ENCODE peak calls at places on chromosomes 7 and 10, in nine cellular contexts. Z is transverse colon, Y is tibial nerve, T is A549, F is ovary, K is heart left ventricle, W is Peyer's patch, C is K562, J is breast epithelium. H is an unnamed sample.
A peak's percentile ranks its signal among the peaks of the same experiment; 100 is the strongest.

GRCh38 chr7:2568521-2569223 is 9.9 kb downstream of the IQCE start:
- DNase-seq in C (no peak), J (no peak), Z (no peak), W (no peak), Y (no peak), T (no peak), K (no peak), F (no peak), H (no peak)

GRCh38 chr7:91020611-91021385 is 243.4 kb upstream of the FZD1 start:
- DNase-seq in C (no peak), T (no peak), K (no peak), Y (no peak), W (no peak), Z (no peak), J (peak; percentile 35), F (no peak), H (no peak)

GRCh38 chr10:133359972-133360610 is 2.3 kb upstream of the FUOM start:
- DNase-seq in W (no peak), C (peak; percentile 50), K (no peak), F (no peak), J (no peak), T (no peak), Y (no peak), Z (no peak), H (no peak)

GRCh38 chr7:73341877-73342276 is 13.9 kb downstream of the FKBP6 start:
- DNase-seq in F (no peak), K (no peak), T (peak; percentile 63), W (no peak), Z (no peak), Y (no peak), J (no peak), C (peak; percentile 71), H (no peak)

GRCh38 chr7:52017802-52018679 is 701.4 kb upstream of the COBL start:
- DNase-seq in J (no peak), Y (no peak), W (no peak), T (peak; percentile 19), Z (peak; percentile 20), C (peak; percentile 19), K (no peak), F (no peak), H (no peak)

GRCh38 chr10:64091889-64092288 is 570.7 kb downstream of the REEP3 start:
- DNase-seq in K (no peak), T (no peak), Z (no peak), W (no peak), C (no peak), Y (no peak), J (no peak), F (no peak), H (no peak)

GRCh38 chr10:126880926-126881325 is 24.3 kb upstream of the DOCK1 start:
- DNase-seq in W (no peak), T (no peak), C (no peak), F (no peak), K (no peak), Y (no peak), J (no peak), Z (no peak), H (no peak)

GRCh38 chr7:152411389-152411788 is 24.4 kb downstream of the KMT2C start:
- DNase-seq in T (no peak), K (no peak), F (no peak), W (no peak), Y (no peak), J (no peak), C (no peak), Z (no peak), H (no peak)

GRCh38 chr7:123528265-123528664 is 6.1 kb downstream of the IQUB start:
- DNase-seq in J (no peak), Y (no peak), W (no peak), K (no peak), Z (no peak), T (no peak), C (peak; percentile 44), F (no peak), H (no peak)

GRCh38 chr10:127939786-127940330 is 33.0 kb downstream of the PTPRE start:
- DNase-seq in K (no peak), F (no peak), C (no peak), T (no peak), Y (no peak), J (no peak), Z (no peak), W (no peak), H (no peak)

GRCh38 chr10:33248638-33249037 is 85.8 kb downstream of the NRP1 start:
- DNase-seq in K (no peak), F (no peak), J (no peak), C (no peak), W (no peak), Y (no peak), T (no peak), Z (no peak), H (no peak)

GRCh38 chr7:99540542-99540941 is 11.4 kb downstream of the FAM200A start:
- DNase-seq in Y (no peak), W (no peak), Z (no peak), K (no peak), C (no peak), F (no peak), J (no peak), T (no peak), H (no peak)

GRCh38 chr10:70130878-70131559 is 1.6 kb downstream of the AIFM2 start:
- DNase-seq in W (no peak), Y (no peak), Z (no peak), F (no peak), T (no peak), K (no peak), C (no peak), J (no peak), H (peak; percentile 88)

GRCh38 chr10:132539894-132540293 is 2.3 kb downstream of the INPP5A start:
- DNase-seq in Z (no peak), F (peak; percentile 14), T (no peak), W (no peak), J (no peak), C (no peak), Y (no peak), K (no peak), H (no peak)

GRCh38 chr7:132218876-132219275 is 357.4 kb downstream of the PLXNA4 start:
- DNase-seq in Z (no peak), T (no peak), J (no peak), C (no peak), F (no peak), Y (no peak), W (no peak), K (no peak), H (no peak)

GRCh38 chr7:149717481-149717880 is 55.9 kb downstream of the ZNF467 start:
- DNase-seq in C (no peak), J (no peak), W (peak; percentile 3), Y (no peak), Z (no peak), T (no peak), K (peak; percentile 65), F (no peak), H (no peak)

DNA sequence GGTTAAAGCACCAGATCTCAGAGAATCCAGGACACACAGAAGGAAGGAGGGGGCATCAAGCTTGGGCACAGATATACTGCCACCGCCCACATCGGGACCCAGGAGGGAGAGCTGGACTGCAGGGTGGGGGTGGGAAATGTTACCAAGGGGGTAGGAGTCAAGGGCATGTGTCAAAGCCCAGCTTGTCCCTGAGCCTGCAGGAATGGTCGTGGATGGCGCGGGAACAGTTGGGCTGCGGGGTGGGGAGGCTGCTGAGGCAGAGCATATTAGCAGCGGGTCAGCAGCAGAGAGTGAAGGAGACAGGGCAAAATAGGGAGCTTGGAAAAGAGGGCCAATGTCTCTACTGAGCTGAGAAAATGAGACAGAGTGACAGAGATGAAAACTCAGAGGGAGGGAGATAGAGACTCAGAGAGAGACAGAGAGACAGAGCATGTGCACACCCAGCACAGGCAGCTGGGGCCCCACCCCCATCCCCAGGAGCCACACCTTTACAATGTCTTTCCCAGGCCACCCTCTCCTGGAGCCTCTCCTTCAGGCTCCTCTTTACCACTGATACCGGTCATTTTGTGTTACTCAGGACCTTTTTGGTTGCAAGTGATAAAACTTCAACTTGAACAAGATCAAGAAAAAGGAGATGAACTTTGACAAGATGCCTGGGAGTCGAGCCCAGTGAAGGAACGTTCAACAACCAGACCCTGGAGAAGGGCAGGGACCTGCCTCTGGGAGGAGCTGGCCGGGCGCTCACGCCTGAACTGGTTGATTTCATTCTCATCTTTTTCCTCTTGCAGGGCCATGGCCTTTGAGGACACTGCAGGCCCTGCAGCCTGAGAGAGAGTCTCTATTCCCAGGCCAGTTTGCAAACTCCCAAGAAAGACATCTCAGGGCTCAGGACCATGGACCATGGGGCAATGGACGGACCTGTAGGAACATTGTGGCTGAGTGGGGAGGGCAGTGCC is 50.0 kb downstream of the AOC1 start:
- DNase-seq in F (no peak), T (no peak), Y (no peak), J (no peak), Z (peak; percentile 67), C (peak; percentile 67), K (no peak), W (no peak), H (no peak)
- TF ChIP-seq POLR2A in F (no peak), T (no peak), Y (no peak), J (no peak), Z (no peak), C (no peak), K (no peak), W (no peak), H (no peak)

GRCh38 chr10:5776150-5776880 is 36.9 kb downstream of the GDI2 start:
- DNase-seq in Z (no peak), W (no peak), T (no peak), C (no peak), K (no peak), Y (no peak), J (no peak), F (no peak), H (no peak)
- TF ChIP-seq CTCF in Z (no peak), W (no peak), T (peak; percentile 17), C (no peak), K (no peak), Y (no peak), J (no peak), F (no peak), H (no peak)

DNA sequence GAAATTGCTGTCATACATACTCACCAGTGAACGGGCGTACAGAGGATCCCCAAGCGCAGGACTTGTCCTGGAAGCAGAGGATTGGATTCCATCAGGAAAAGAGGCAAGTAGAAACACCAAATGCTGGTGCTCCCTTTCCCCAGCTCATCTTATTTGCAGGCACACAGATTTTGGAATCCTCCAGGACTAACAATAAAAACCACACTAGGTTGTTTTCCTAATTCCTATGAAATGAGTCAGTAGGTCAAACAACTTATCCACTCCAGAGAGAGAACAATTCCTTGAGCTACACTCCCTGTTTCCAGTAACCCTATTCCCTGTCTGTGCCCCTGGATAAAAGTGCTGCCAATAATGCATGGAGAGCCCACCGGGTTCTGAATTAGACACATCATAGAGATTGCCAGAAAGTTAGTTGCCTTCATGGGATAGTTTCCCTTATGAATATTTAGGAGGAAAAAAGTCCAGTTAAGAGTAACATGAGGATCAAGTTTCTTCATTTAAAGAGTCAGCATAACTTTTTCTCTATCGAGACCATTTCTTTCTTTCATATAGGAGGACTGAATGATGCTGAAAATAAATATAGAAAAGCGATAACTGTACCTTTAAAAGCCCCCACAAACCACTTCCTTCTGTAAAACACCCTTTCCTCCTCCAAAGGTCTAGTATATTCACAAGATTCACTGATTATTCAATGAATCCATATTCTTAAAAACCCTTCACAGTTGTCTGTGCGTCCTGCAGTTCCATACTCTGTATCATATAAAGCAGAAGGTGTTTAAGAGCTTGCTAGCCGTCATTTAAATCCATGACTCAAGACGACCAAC is 178.3 kb upstream of the KLF14 start:
- DNase-seq in W (no peak), Y (no peak), T (no peak), J (no peak), Z (no peak), C (no peak), K (no peak), F (no peak), H (no peak)
- TF ChIP-seq POLR2A in W (no peak), Y (no peak), T (no peak), J (no peak), Z (no peak), C (no peak), K (no peak), F (no peak), H (no peak)

GRCh38 chr7:142231716-142232115 is 26.1 kb downstream of the PRSS58 start:
- DNase-seq in Y (no peak), J (no peak), W (no peak), C (peak; percentile 47), F (no peak), Z (no peak), K (no peak), T (peak; percentile 32), H (no peak)
- TF ChIP-seq CTCF in Y (no peak), J (no peak), W (no peak), C (peak; percentile 52), F (no peak), Z (no peak), K (no peak), T (no peak), H (no peak)

H was measured in lower leg skin.